ENCODE peak calls at places on chromosome 20, in five cellular contexts. One of them, this sample, is unnamed.

GRCh38 chr20:16695633-16696032 is 34.2 kb upstream of the SNRPB2 start:
- DNase-seq in breast epithelium: no peak
- DNase-seq in endothelial cell: no peak
- DNase-seq in GM12865: no peak
- DNase-seq in endothelial cell of umbilical vein: no peak
- DNase-seq in this sample: no peak

GRCh38 chr20:6877633-6878032 is 110.1 kb downstream of the BMP2 start:
- DNase-seq in breast epithelium: no peak
- DNase-seq in endothelial cell: no peak
- DNase-seq in GM12865: no peak
- DNase-seq in endothelial cell of umbilical vein: no peak
- DNase-seq in this sample: no peak

GRCh38 chr20:33668087-33668790 is 1.5 kb downstream of the ACTL10 start:
- DNase-seq in breast epithelium: peak; percentile 81
- DNase-seq in endothelial cell: peak; percentile 85
- DNase-seq in GM12865: no peak
- DNase-seq in endothelial cell of umbilical vein: no peak
- DNase-seq in this sample: peak; percentile 78

GRCh38 chr20:4029505-4030467 is 14.4 kb upstream of the RNF24 start:
- DNase-seq in breast epithelium: no peak
- DNase-seq in endothelial cell: no peak
- DNase-seq in GM12865: no peak
- DNase-seq in endothelial cell of umbilical vein: no peak
- DNase-seq in this sample: no peak

GRCh38 chr20:21241400-21241799 is 61.7 kb upstream of the XRN2 start:
- DNase-seq in breast epithelium: no peak
- DNase-seq in endothelial cell: no peak
- DNase-seq in GM12865: no peak
- DNase-seq in endothelial cell of umbilical vein: no peak
- DNase-seq in this sample: no peak

GRCh38 chr20:16262594-16262993 is 310.7 kb downstream of the KIF16B start:
- DNase-seq in breast epithelium: no peak
- DNase-seq in endothelial cell: no peak
- DNase-seq in GM12865: no peak
- DNase-seq in endothelial cell of umbilical vein: no peak
- DNase-seq in this sample: no peak

GRCh38 chr20:46683068-46683477 is 6.2 kb downstream of the TP53RK start:
- DNase-seq in breast epithelium: no peak
- DNase-seq in endothelial cell: no peak
- DNase-seq in GM12865: no peak
- DNase-seq in endothelial cell of umbilical vein: peak; percentile 58
- DNase-seq in this sample: no peak

GRCh38 chr20:48750941-48751620 is 76.7 kb downstream of the PREX1 start:
- DNase-seq in breast epithelium: no peak
- DNase-seq in endothelial cell: peak; percentile 77
- DNase-seq in GM12865: peak; percentile 72
- DNase-seq in endothelial cell of umbilical vein: peak; percentile 84
- DNase-seq in this sample: peak; percentile 65

GRCh38 chr20:23049201-23049932 is at the start of gene THBD:
- DNase-seq in breast epithelium: peak; percentile 77
- DNase-seq in endothelial cell: peak; percentile 76
- DNase-seq in GM12865: no peak
- DNase-seq in endothelial cell of umbilical vein: peak; percentile 86
- DNase-seq in this sample: no peak

GRCh38 chr20:13671500-13672288 is 33.0 kb upstream of the TASP1 start:
- DNase-seq in breast epithelium: no peak
- DNase-seq in endothelial cell: no peak
- DNase-seq in GM12865: no peak
- DNase-seq in endothelial cell of umbilical vein: no peak
- DNase-seq in this sample: no peak

GRCh38 chr20:33688938-33689424 is 2.8 kb upstream of the E2F1 start:
- DNase-seq in breast epithelium: no peak
- DNase-seq in endothelial cell: no peak
- DNase-seq in GM12865: no peak
- DNase-seq in endothelial cell of umbilical vein: peak; percentile 27
- DNase-seq in this sample: no peak

GRCh38 chr20:32236819-32237218 is 29.1 kb downstream of the POFUT1 start:
- DNase-seq in breast epithelium: no peak
- DNase-seq in endothelial cell: no peak
- DNase-seq in GM12865: no peak
- DNase-seq in endothelial cell of umbilical vein: no peak
- DNase-seq in this sample: no peak

GRCh38 chr20:1764136-1765033 is 106.8 kb upstream of the SIRPG start:
- DNase-seq in breast epithelium: peak; percentile 59
- DNase-seq in endothelial cell: peak; percentile 75
- DNase-seq in GM12865: peak; percentile 84
- DNase-seq in endothelial cell of umbilical vein: peak; percentile 76
- DNase-seq in this sample: peak; percentile 65

GRCh38 chr20:4014031-4014474 is 1.3 kb downstream of the RNF24 start:
- DNase-seq in breast epithelium: no peak
- DNase-seq in endothelial cell: no peak
- DNase-seq in GM12865: peak; percentile 50
- DNase-seq in endothelial cell of umbilical vein: peak; percentile 77
- DNase-seq in this sample: no peak

GRCh38 chr20:11090751-11091150 is 417.0 kb upstream of the JAG1 start:
- DNase-seq in breast epithelium: no peak
- DNase-seq in endothelial cell: no peak
- DNase-seq in GM12865: no peak
- DNase-seq in endothelial cell of umbilical vein: no peak
- DNase-seq in this sample: no peak

GRCh38 chr20:21302645-21303060 is 478 bp upstream of the XRN2 start:
- DNase-seq in breast epithelium: no peak
- DNase-seq in endothelial cell: no peak
- DNase-seq in GM12865: no peak
- DNase-seq in endothelial cell of umbilical vein: no peak
- DNase-seq in this sample: no peak

GRCh38 chr20:18739785-18740184 is 73.8 kb upstream of the SCP2D1 start:
- DNase-seq in breast epithelium: no peak
- DNase-seq in endothelial cell: no peak
- DNase-seq in GM12865: no peak
- DNase-seq in endothelial cell of umbilical vein: no peak
- DNase-seq in this sample: no peak

GRCh38 chr20:45945678-45946148 is 11.2 kb downstream of the PCIF1 start:
- DNase-seq in breast epithelium: no peak
- DNase-seq in endothelial cell: no peak
- DNase-seq in GM12865: no peak
- DNase-seq in endothelial cell of umbilical vein: no peak
- DNase-seq in this sample: no peak

GRCh38 chr20:9945406-9945805 is 89.4 kb upstream of the ANKEF1 start:
- DNase-seq in breast epithelium: no peak
- DNase-seq in endothelial cell: no peak
- DNase-seq in GM12865: no peak
- DNase-seq in endothelial cell of umbilical vein: no peak
- DNase-seq in this sample: no peak

GRCh38 chr20:45028424-45029136 is 62.3 kb downstream of the STK4 start:
- DNase-seq in breast epithelium: no peak
- DNase-seq in endothelial cell: no peak
- DNase-seq in GM12865: no peak
- DNase-seq in endothelial cell of umbilical vein: no peak
- DNase-seq in this sample: no peak

GRCh38 chr20:32501709-32502108 is 83.4 kb downstream of the NOL4L start:
- DNase-seq in breast epithelium: no peak
- DNase-seq in endothelial cell: no peak
- DNase-seq in GM12865: no peak
- DNase-seq in endothelial cell of umbilical vein: peak; percentile 82
- DNase-seq in this sample: no peak

GRCh38 chr20:5552154-5552553 is 198.0 kb upstream of the SHLD1 start:
- DNase-seq in breast epithelium: no peak
- DNase-seq in endothelial cell: no peak
- DNase-seq in GM12865: no peak
- DNase-seq in endothelial cell of umbilical vein: no peak
- DNase-seq in this sample: no peak

GRCh38 chr20:4922186-4922585 is 79.1 kb downstream of the SLC23A2 start:
- DNase-seq in breast epithelium: no peak
- DNase-seq in endothelial cell: no peak
- DNase-seq in GM12865: no peak
- DNase-seq in endothelial cell of umbilical vein: no peak
- DNase-seq in this sample: no peak

GRCh38 chr20:49286689-49287551 is 9.1 kb upstream of the ZNFX1 start:
- DNase-seq in breast epithelium: no peak
- DNase-seq in endothelial cell: no peak
- DNase-seq in GM12865: peak; percentile 33
- DNase-seq in endothelial cell of umbilical vein: no peak
- DNase-seq in this sample: no peak

GRCh38 chr20:38337561-38338140 is 8.6 kb upstream of the LBP start:
- DNase-seq in breast epithelium: no peak
- DNase-seq in endothelial cell: peak; percentile 67
- DNase-seq in GM12865: peak; percentile 43
- DNase-seq in endothelial cell of umbilical vein: no peak
- DNase-seq in this sample: peak; percentile 44

GRCh38 chr20:9323622-9324021 is 190.8 kb upstream of the LAMP5 start:
- DNase-seq in breast epithelium: no peak
- DNase-seq in endothelial cell: peak; percentile 48
- DNase-seq in GM12865: peak; percentile 6
- DNase-seq in endothelial cell of umbilical vein: no peak
- DNase-seq in this sample: no peak

GRCh38 chr20:50283922-50284810 is 93.5 kb downstream of the CEBPB start:
- DNase-seq in breast epithelium: no peak
- DNase-seq in endothelial cell: no peak
- DNase-seq in GM12865: no peak
- DNase-seq in endothelial cell of umbilical vein: no peak
- DNase-seq in this sample: no peak

GRCh38 chr20:62132421-62132820 is 10.1 kb downstream of the LSM14B start:
- DNase-seq in breast epithelium: no peak
- DNase-seq in endothelial cell: no peak
- DNase-seq in GM12865: no peak
- DNase-seq in endothelial cell of umbilical vein: no peak
- DNase-seq in this sample: no peak

GRCh38 chr20:62134735-62135231 is 8.4 kb downstream of the PSMA7 start:
- DNase-seq in breast epithelium: no peak
- DNase-seq in endothelial cell: no peak
- DNase-seq in GM12865: no peak
- DNase-seq in endothelial cell of umbilical vein: peak; percentile 28
- DNase-seq in this sample: no peak

GRCh38 chr20:62135573-62136266 is 7.5 kb downstream of the PSMA7 start:
- DNase-seq in breast epithelium: no peak
- DNase-seq in endothelial cell: no peak
- DNase-seq in GM12865: no peak
- DNase-seq in endothelial cell of umbilical vein: no peak
- DNase-seq in this sample: no peak

GRCh38 chr20:62133051-62133845 is 9.9 kb downstream of the PSMA7 start:
- DNase-seq in breast epithelium: no peak
- DNase-seq in endothelial cell: no peak
- DNase-seq in GM12865: no peak
- DNase-seq in endothelial cell of umbilical vein: no peak
- DNase-seq in this sample: no peak

DNA sequence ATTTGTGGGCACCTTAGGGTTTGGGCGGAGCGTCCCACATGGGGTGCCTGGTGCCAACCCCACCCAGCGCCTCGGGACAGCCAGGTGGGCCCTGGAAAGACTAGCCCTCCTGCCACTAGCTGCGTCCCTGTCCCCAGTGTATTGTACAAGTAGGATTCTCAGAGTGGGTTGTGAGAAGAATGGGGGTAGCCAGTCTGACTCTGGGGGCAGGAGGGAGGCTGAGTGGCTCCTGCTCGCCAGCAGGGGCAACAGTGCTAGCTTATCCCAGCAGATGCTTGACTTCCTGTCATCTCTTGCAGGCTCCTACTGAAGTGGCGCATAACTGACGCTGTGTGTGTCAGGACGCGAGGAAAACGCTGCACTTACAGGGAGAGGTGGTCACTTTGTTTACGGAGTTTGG is 9.3 kb downstream of the PSMA7 start:
- DNase-seq in breast epithelium: no peak
- DNase-seq in endothelial cell: no peak
- DNase-seq in GM12865: peak; percentile 28
- DNase-seq in endothelial cell of umbilical vein: no peak
- DNase-seq in this sample: no peak
- TF ChIP-seq CTCF in breast epithelium: no peak
- TF ChIP-seq CTCF in endothelial cell: no peak
- TF ChIP-seq CTCF in GM12865: no peak
- TF ChIP-seq CTCF in endothelial cell of umbilical vein: no peak
- TF ChIP-seq CTCF in this sample: no peak

GRCh38 chr20:57153238-57153905 is 113.1 kb downstream of the BMP7 start:
- DNase-seq in breast epithelium: no peak
- DNase-seq in endothelial cell: no peak
- DNase-seq in GM12865: no peak
- DNase-seq in endothelial cell of umbilical vein: no peak
- DNase-seq in this sample: no peak
- TF ChIP-seq CTCF in breast epithelium: no peak
- TF ChIP-seq CTCF in endothelial cell: no peak
- TF ChIP-seq CTCF in GM12865: no peak
- TF ChIP-seq CTCF in endothelial cell of umbilical vein: no peak
- TF ChIP-seq CTCF in this sample: no peak

GRCh38 chr20:52785678-52786077 is 186.5 kb upstream of the TSHZ2 start:
- DNase-seq in breast epithelium: no peak
- DNase-seq in endothelial cell: no peak
- DNase-seq in GM12865: no peak
- DNase-seq in endothelial cell of umbilical vein: no peak
- DNase-seq in this sample: no peak

GRCh38 chr20:52779125-52779524 is 193.0 kb upstream of the TSHZ2 start:
- DNase-seq in breast epithelium: no peak
- DNase-seq in endothelial cell: no peak
- DNase-seq in GM12865: no peak
- DNase-seq in endothelial cell of umbilical vein: no peak
- DNase-seq in this sample: no peak

GRCh38 chr20:52789716-52790115 is 182.4 kb upstream of the TSHZ2 start:
- DNase-seq in breast epithelium: no peak
- DNase-seq in endothelial cell: no peak
- DNase-seq in GM12865: no peak
- DNase-seq in endothelial cell of umbilical vein: no peak
- DNase-seq in this sample: no peak

DNA sequence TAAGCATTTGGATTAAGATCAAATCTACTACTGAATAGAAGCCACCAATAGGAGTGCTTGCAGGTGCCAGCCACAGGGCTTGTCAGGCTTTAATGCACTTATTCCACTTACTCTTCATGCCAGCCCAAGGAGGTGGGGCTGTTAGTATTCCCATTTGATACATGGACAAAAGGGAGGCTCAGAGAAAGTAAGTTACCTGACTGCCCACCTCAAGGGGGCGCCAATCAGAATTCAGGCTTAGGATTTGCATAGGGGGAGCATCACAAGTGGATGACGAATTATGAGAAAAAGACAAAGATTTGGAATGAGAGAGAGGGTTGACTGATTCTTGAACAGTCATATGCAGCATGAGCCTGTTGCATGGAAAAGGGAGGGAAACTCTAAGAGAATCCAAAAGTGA is 188.4 kb upstream of the TSHZ2 start:
- DNase-seq in breast epithelium: no peak
- DNase-seq in endothelial cell: peak; percentile 44
- DNase-seq in GM12865: peak; percentile 16
- DNase-seq in endothelial cell of umbilical vein: no peak
- DNase-seq in this sample: no peak
- TF ChIP-seq CTCF in breast epithelium: no peak
- TF ChIP-seq CTCF in endothelial cell: peak; percentile 68
- TF ChIP-seq CTCF in GM12865: no peak
- TF ChIP-seq CTCF in endothelial cell of umbilical vein: no peak
- TF ChIP-seq CTCF in this sample: peak; percentile 48

DNA sequence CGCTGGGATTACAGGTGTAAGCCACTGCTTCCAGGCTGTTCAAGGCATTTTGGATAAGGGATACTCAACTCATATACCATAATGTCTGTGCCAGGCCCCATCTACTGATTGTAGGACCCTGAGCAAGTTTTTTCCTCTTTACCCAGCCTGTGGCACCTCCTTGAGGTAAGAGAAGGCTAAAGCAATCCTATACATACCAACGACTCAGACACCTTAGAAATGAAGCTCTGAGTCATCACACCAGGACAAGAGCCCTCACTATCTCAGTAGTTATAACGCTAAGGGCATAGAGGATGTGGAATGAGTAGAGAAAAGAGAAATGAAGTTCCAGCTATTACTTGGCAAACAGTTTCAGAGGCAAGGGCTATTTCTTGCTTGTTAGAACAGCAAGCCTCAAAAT is 16.9 kb downstream of the NDRG3 start:
- DNase-seq in breast epithelium: no peak
- DNase-seq in endothelial cell: no peak
- DNase-seq in GM12865: peak; percentile 42
- DNase-seq in endothelial cell of umbilical vein: no peak
- DNase-seq in this sample: no peak
- TF ChIP-seq CTCF in breast epithelium: no peak
- TF ChIP-seq CTCF in endothelial cell: no peak
- TF ChIP-seq CTCF in GM12865: peak; percentile 23
- TF ChIP-seq CTCF in endothelial cell of umbilical vein: no peak
- TF ChIP-seq CTCF in this sample: peak; percentile 29

This sample was measured in neural crest cell.